ENCODE peak calls at places on chromosome 12, in ten cellular contexts. D, I, B, P, E, K, R, U, S and A are unnamed samples.
A peak's percentile ranks its signal among the peaks of the same experiment; 100 is the strongest.

GRCh38 chr12:8912910-8913309 is 1.4 kb upstream of the PHC1 start:
- DNase-seq in D (peak; percentile 72), I (no peak), B (no peak), P (no peak), E (peak; percentile 50), K (no peak), R (no peak), U (peak; percentile 27), S (no peak), A (no peak)

GRCh38 chr12:93884794-93885460 is 207.8 kb downstream of the CRADD start:
- DNase-seq in D (no peak), I (peak; percentile 58), B (peak; percentile 80), P (peak; percentile 16), E (no peak), K (peak; percentile 61), R (no peak), U (peak; percentile 23), S (no peak), A (peak; percentile 28)

GRCh38 chr12:102567031-102567985 is 86.9 kb upstream of the IGF1 start:
- DNase-seq in D (no peak), I (peak; percentile 71), B (peak; percentile 84), P (peak; percentile 21), E (no peak), K (peak; percentile 85), R (peak; percentile 72), U (peak; percentile 44), S (no peak), A (peak; percentile 49)

GRCh38 chr12:75488553-75488952 is 8.0 kb downstream of the GLIPR1 start:
- DNase-seq in D (peak; percentile 25), I (no peak), B (peak; percentile 56), P (no peak), E (no peak), K (peak; percentile 75), R (no peak), U (peak; percentile 32), S (no peak), A (peak; percentile 46)

GRCh38 chr12:131511391-131511802 is 199.5 kb upstream of the SFSWAP start:
- DNase-seq in D (peak; percentile 44), I (peak; percentile 5), B (peak; percentile 23), P (no peak), E (no peak), K (peak; percentile 14), R (peak; percentile 42), U (no peak), S (no peak), A (no peak)

GRCh38 chr12:106506691-106507090 is 76.1 kb upstream of the RFX4 start:
- DNase-seq in D (no peak), I (no peak), B (no peak), P (no peak), E (no peak), K (no peak), R (no peak), U (no peak), S (no peak), A (no peak)

GRCh38 chr12:13631873-13632272 is 349.5 kb downstream of the GRIN2B start:
- DNase-seq in D (no peak), I (no peak), B (no peak), P (no peak), E (no peak), K (no peak), R (no peak), U (no peak), S (no peak), A (no peak)

GRCh38 chr12:48351022-48351708 is 446 bp upstream of the ZNF641 start:
- DNase-seq in D (no peak), I (no peak), B (peak; percentile 77), P (peak; percentile 8), E (no peak), K (peak; percentile 87), R (peak; percentile 25), U (peak; percentile 85), S (no peak), A (peak; percentile 76)

GRCh38 chr12:131362290-131363211 is 348.3 kb upstream of the SFSWAP start:
- DNase-seq in D (no peak), I (no peak), B (no peak), P (no peak), E (no peak), K (no peak), R (no peak), U (no peak), S (no peak), A (no peak)

GRCh38 chr12:65156366-65156831 is 13.0 kb upstream of the LEMD3 start:
- DNase-seq in D (peak; percentile 34), I (no peak), B (peak; percentile 29), P (no peak), E (no peak), K (peak; percentile 22), R (no peak), U (no peak), S (no peak), A (no peak)